ENCODE peak calls at places on chromosomes 12 and 14, in ten cellular contexts. C is H9; I is activated CD4-positive, alpha-beta T cell treated with anti-CD3 and anti-CD28 coated beads for 36 hours; W is mesothelial cell of epicardium; H is NCI-H82; O is T-cell; S is mucosa of gallbladder; Z is NCI-H2227 treated with DMSO at 0.1 percent for 48 hours; J is activated naive CD8-positive, alpha-beta T cell treated with anti-CD3 and anti-CD28 coated beads, Interleukin-2, amount 50 U/mL, for 24 hours; X is CD14-positive monocyte. E is an unnamed sample.

GRCh38 chr14:100062602-100063001 is 2.6 kb upstream of the EVL start:
- DNase-seq in I (peak), Z (no peak), S (no peak), O (no peak), W (no peak), C (no peak), X (no peak), J (peak), H (no peak), E (no peak)

GRCh38 chr12:108637222-108637621 is 3.5 kb upstream of the SELPLG start:
- DNase-seq in S (no peak), H (no peak), O (no peak), J (no peak), W (no peak), I (no peak), X (no peak), Z (no peak), C (peak), E (no peak)

GRCh38 chr14:96629558-96630222 is 127.5 kb downstream of the PAPOLA start:
- DNase-seq in S (no peak), J (no peak), I (no peak), W (no peak), O (no peak), X (no peak), C (peak), Z (no peak), H (no peak), E (no peak)

GRCh38 chr14:100304825-100305445 is 1.3 kb downstream of the SLC25A29 start:
- DNase-seq in W (peak), H (peak), O (no peak), C (peak), S (peak), X (no peak), J (no peak), Z (peak), I (peak), E (peak)

GRCh38 chr14:56219666-56220413 is 101.6 kb downstream of the PELI2 start:
- DNase-seq in O (no peak), J (no peak), I (no peak), S (no peak), H (peak), W (no peak), C (no peak), Z (no peak), X (no peak), E (no peak)

GRCh38 chr12:39697108-39697507 is 77.5 kb upstream of the ABCD2 start:
- DNase-seq in S (no peak), W (no peak), C (no peak), J (no peak), O (no peak), Z (no peak), X (no peak), H (no peak), I (no peak), E (no peak)

GRCh38 chr14:89669209-89669608 is 252.2 kb upstream of the FOXN3 start:
- DNase-seq in C (no peak), W (no peak), J (peak), I (peak), S (peak), Z (no peak), X (no peak), O (no peak), H (no peak), E (no peak)

GRCh38 chr12:94841171-94841570 is 162.3 kb downstream of the NDUFA12 start:
- DNase-seq in J (no peak), X (no peak), Z (no peak), S (no peak), C (no peak), H (no peak), O (no peak), I (no peak), W (no peak), E (no peak)

GRCh38 chr14:92473261-92473946 is 40.2 kb upstream of the RIN3 start:
- DNase-seq in C (no peak), S (no peak), H (no peak), X (peak), W (peak), O (no peak), I (no peak), Z (no peak), J (no peak), E (no peak)

GRCh38 chr12:76799362-76799761 is 35.4 kb downstream of the ZDHHC17 start:
- DNase-seq in S (no peak), O (no peak), H (no peak), J (no peak), C (no peak), Z (no peak), X (no peak), I (no peak), W (no peak), E (no peak)

GRCh38 chr14:91113829-91114078 is at the start of gene DGLUCY:
- DNase-seq in W (no peak), C (no peak), J (no peak), O (peak), Z (no peak), H (peak), I (peak), S (peak), X (no peak), E (peak)

GRCh38 chr12:124073636-124074035 is 100.6 kb downstream of the ZNF664 start:
- DNase-seq in I (no peak), Z (no peak), W (no peak), O (no peak), H (no peak), C (no peak), X (no peak), J (no peak), S (no peak), E (no peak)

GRCh38 chr14:93926209-93926872 is 803 bp upstream of the FAM181A start:
- DNase-seq in X (no peak), W (no peak), C (no peak), I (no peak), S (no peak), J (no peak), Z (no peak), O (no peak), H (no peak), E (no peak)

GRCh38 chr12:89084751-89085150 is 267.6 kb downstream of the DUSP6 start:
- DNase-seq in O (no peak), X (no peak), Z (no peak), H (no peak), S (no peak), C (no peak), I (no peak), W (no peak), J (no peak), E (no peak)

GRCh38 chr12:47939009-47939601 is 24.3 kb upstream of the TMEM106C start:
- DNase-seq in Z (no peak), C (peak), J (no peak), X (no peak), O (no peak), I (no peak), H (no peak), S (peak), W (peak), E (peak)

GRCh38 chr12:81261508-81262207 is 183.8 kb downstream of the ACSS3 start:
- DNase-seq in I (no peak), O (no peak), H (no peak), S (no peak), C (no peak), X (no peak), W (no peak), Z (no peak), J (no peak), E (no peak)

GRCh38 chr12:78146365-78146772 is 315.7 kb downstream of the NAV3 start:
- DNase-seq in X (no peak), I (no peak), W (no peak), J (no peak), H (peak), Z (peak), S (no peak), O (no peak), C (no peak), E (no peak)

GRCh38 chr14:101132051-101132541 is 228.6 kb upstream of the RTL1 start:
- DNase-seq in C (peak), H (no peak), Z (no peak), W (no peak), X (peak), J (no peak), S (no peak), I (no peak), O (no peak), E (no peak)

GRCh38 chr12:46442239-46442638 is 69.7 kb upstream of the SLC38A2 start:
- DNase-seq in O (no peak), C (no peak), H (peak), J (no peak), I (no peak), X (no peak), S (no peak), Z (no peak), W (no peak), E (no peak)

GRCh38 chr12:94535614-94535932 is 75.9 kb upstream of the CEP83 start:
- DNase-seq in O (no peak), W (no peak), X (no peak), J (no peak), I (no peak), Z (peak), C (no peak), H (peak), S (no peak), E (no peak)

GRCh38 chr14:88129306-88130056 is 124.5 kb downstream of the GPR65 start:
- DNase-seq in S (peak), J (no peak), I (peak), C (no peak), O (no peak), X (peak), H (peak), Z (no peak), W (no peak), E (no peak)

GRCh38 chr14:23306412-23307145 is at the start of gene BCL2L2:
- DNase-seq in C (peak), W (peak), X (peak), S (peak), I (peak), J (peak), O (no peak), H (peak), Z (peak), E (peak)

GRCh38 chr14:56803816-56804535 is 6.3 kb downstream of the OTX2 start:
- DNase-seq in I (no peak), O (no peak), C (no peak), Z (no peak), J (no peak), X (no peak), S (no peak), W (no peak), H (peak), E (no peak)

GRCh38 chr14:69423279-69423678 is 24.8 kb downstream of the SLC39A9 start:
- DNase-seq in S (no peak), W (no peak), Z (no peak), I (no peak), H (no peak), J (no peak), C (no peak), O (no peak), X (no peak), E (no peak)

GRCh38 chr14:96852823-96853422 is 55.7 kb downstream of the VRK1 start:
- DNase-seq in W (no peak), I (no peak), O (no peak), X (no peak), Z (peak), J (peak), C (no peak), S (no peak), H (peak), E (no peak)

GRCh38 chr12:39389399-39390150 is 53.3 kb downstream of the KIF21A start:
- DNase-seq in J (no peak), Z (no peak), O (no peak), C (no peak), H (no peak), W (no peak), S (no peak), X (no peak), I (no peak), E (no peak)

GRCh38 chr14:90599748-90600507 is 203.1 kb downstream of the CALM1 start:
- DNase-seq in S (no peak), H (peak), I (no peak), C (no peak), W (no peak), J (no peak), X (no peak), Z (no peak), O (no peak), E (no peak)

GRCh38 chr12:117494833-117495714 is 133.6 kb upstream of the NOS1 start:
- DNase-seq in I (no peak), H (peak), C (peak), Z (peak), X (no peak), J (no peak), W (no peak), S (no peak), O (no peak), E (peak)

GRCh38 chr12:29517265-29517664 is 19.8 kb upstream of the OVCH1 start:
- DNase-seq in X (no peak), Z (no peak), I (no peak), C (no peak), O (no peak), S (peak), H (peak), W (no peak), J (no peak), E (no peak)

GRCh38 chr12:3170423-3171194 is 93.4 kb downstream of the TSPAN9 start:
- DNase-seq in J (no peak), S (no peak), O (no peak), Z (no peak), I (no peak), X (no peak), W (no peak), H (peak), C (no peak), E (no peak)

GRCh38 chr14:61661471-61661988 is 33.8 kb upstream of the HIF1A start:
- DNase-seq in S (no peak), W (no peak), Z (no peak), I (no peak), H (no peak), X (no peak), O (no peak), J (no peak), C (no peak), E (no peak)

GRCh38 chr12:52213541-52214420 is 19.3 kb upstream of the KRT7 start:
- DNase-seq in I (peak), J (peak), C (peak), S (peak), X (peak), O (peak), H (peak), W (peak), Z (no peak), E (peak)

GRCh38 chr12:110932048-110932447 is 11.7 kb upstream of the MYL2 start:
- DNase-seq in J (no peak), W (no peak), I (peak), Z (no peak), C (peak), H (peak), O (no peak), X (no peak), S (no peak), E (no peak)

GRCh38 chr14:86787782-86788181 is 1205.2 kb downstream of the GALC start:
- DNase-seq in W (no peak), X (no peak), H (peak), O (no peak), J (no peak), Z (no peak), S (no peak), C (no peak), I (no peak), E (no peak)

E was measured in colonic mucosa.